ENCODE peak calls at places on chromosomes 11 and 22, in seven cellular contexts. F is effector memory CD4-positive, alpha-beta T cell; E is activated naive CD4-positive, alpha-beta T cell treated with Interleukin-2 at 50 U/mL for 16 hours; V is A549; G is activated T-helper 9 cell treated with anti-CD3 and anti-CD28 coated beads, Interleukin-2, amount 50 U/mL, for 16 hours; D is naive thymus-derived CD8-positive, alpha-beta T cell; B is activated T-cell treated with anti-CD3 and anti-CD28 coated beads for 48 hours. P is an unnamed sample.

GRCh38 chr11:133382217-133382746 is 150.0 kb downstream of the OPCML start:
- DNase-seq in F (no peak), E (no peak), V (no peak), G (no peak), D (no peak), B (no peak), P (no peak)

GRCh38 chr11:66557733-66558326 is 10.6 kb downstream of the CTSF start:
- DNase-seq in F (no peak), E (no peak), V (no peak), G (no peak), D (no peak), B (no peak), P (no peak)

GRCh38 chr11:35593143-35593542 is 25.1 kb upstream of the FJX1 start:
- DNase-seq in F (no peak), E (no peak), V (no peak), G (no peak), D (no peak), B (no peak), P (no peak)

GRCh38 chr11:96242971-96243647 is 99.9 kb downstream of the MAML2 start:
- DNase-seq in F (peak), E (peak), V (peak), G (peak), D (peak), B (peak), P (peak)

GRCh38 chr11:130407978-130408377 is 20.4 kb downstream of the ADAMTS8 start:
- DNase-seq in F (no peak), E (no peak), V (no peak), G (no peak), D (no peak), B (no peak), P (no peak)

GRCh38 chr22:44906248-44906936 is 103.4 kb downstream of the PHF21B start:
- DNase-seq in F (no peak), E (no peak), V (no peak), G (no peak), D (no peak), B (no peak), P (no peak)

GRCh38 chr11:31601635-31602282 is 92.2 kb downstream of the ELP4 start:
- DNase-seq in F (no peak), E (no peak), V (no peak), G (no peak), D (no peak), B (no peak), P (no peak)

GRCh38 chr11:79196950-79197349 is 243.9 kb downstream of the TENM4 start:
- DNase-seq in F (no peak), E (no peak), V (no peak), G (no peak), D (no peak), B (no peak), P (no peak)

GRCh38 chr11:35173011-35173511 is 34.1 kb downstream of the CD44 start:
- DNase-seq in F (no peak), E (no peak), V (no peak), G (no peak), D (no peak), B (no peak), P (no peak)

GRCh38 chr11:59030037-59030436 is 56.1 kb upstream of the GLYATL1B start:
- DNase-seq in F (no peak), E (no peak), V (no peak), G (no peak), D (no peak), B (no peak), P (no peak)

GRCh38 chr22:19723165-19723989 is at the start of gene GP1BB:
- DNase-seq in F (no peak), E (peak), V (no peak), G (no peak), D (peak), B (peak), P (peak)

GRCh38 chr11:96299155-96299883 is 43.7 kb downstream of the MAML2 start:
- DNase-seq in F (no peak), E (no peak), V (no peak), G (no peak), D (no peak), B (no peak), P (no peak)

GRCh38 chr11:76791861-76792260 is 8.7 kb downstream of the TSKU start:
- DNase-seq in F (no peak), E (no peak), V (no peak), G (no peak), D (no peak), B (no peak), P (no peak)

GRCh38 chr22:42719133-42719532 is 1.5 kb downstream of the A4GALT start:
- DNase-seq in F (no peak), E (no peak), V (no peak), G (no peak), D (no peak), B (no peak), P (no peak)

GRCh38 chr11:79044211-79044610 is 396.6 kb downstream of the TENM4 start:
- DNase-seq in F (no peak), E (no peak), V (no peak), G (no peak), D (no peak), B (no peak), P (no peak)

GRCh38 chr11:35747638-35748037 is 85.1 kb downstream of the TRIM44 start:
- DNase-seq in F (no peak), E (no peak), V (no peak), G (no peak), D (no peak), B (no peak), P (no peak)

GRCh38 chr22:27120036-27120435 is 462.6 kb downstream of the MIAT start:
- DNase-seq in F (no peak), E (no peak), V (no peak), G (no peak), D (no peak), B (no peak), P (no peak)

GRCh38 chr11:11864332-11864731 is 22.6 kb downstream of the USP47 start:
- DNase-seq in F (no peak), E (no peak), V (no peak), G (no peak), D (no peak), B (no peak), P (no peak)

GRCh38 chr11:126282742-126283591 is at the start of gene TIRAP:
- DNase-seq in F (peak), E (peak), V (peak), G (peak), D (peak), B (peak), P (peak)

GRCh38 chr11:69013009-69013951 is at the start of gene MRGPRF:
- DNase-seq in F (no peak), E (no peak), V (peak), G (no peak), D (no peak), B (no peak), P (no peak)

GRCh38 chr11:72721689-72722049 is 30.5 kb downstream of the ARAP1 start:
- DNase-seq in F (peak), E (peak), V (no peak), G (no peak), D (no peak), B (no peak), P (peak)

GRCh38 chr11:61293869-61294716 is 1.0 kb downstream of the VWCE start:
- DNase-seq in F (no peak), E (peak), V (peak), G (peak), D (peak), B (peak), P (no peak)

GRCh38 chr11:63840356-63841060 is 1.6 kb downstream of the MARK2 start:
- DNase-seq in F (no peak), E (no peak), V (no peak), G (no peak), D (peak), B (no peak), P (no peak)

GRCh38 chr22:32836286-32836859 is 34.9 kb downstream of the TIMP3 start:
- DNase-seq in F (no peak), E (no peak), V (peak), G (no peak), D (no peak), B (no peak), P (no peak)

GRCh38 chr22:33772793-33773192 is 147.5 kb downstream of the LARGE1 start:
- DNase-seq in F (no peak), E (no peak), V (no peak), G (no peak), D (no peak), B (no peak), P (no peak)

GRCh38 chr11:117097567-117098268 is 510 bp downstream of the SIK3 start:
- DNase-seq in F (peak), E (peak), V (peak), G (peak), D (peak), B (peak), P (peak)

GRCh38 chr11:14908214-14908880 is 16.3 kb upstream of the CYP2R1 start:
- DNase-seq in F (no peak), E (peak), V (peak), G (no peak), D (peak), B (no peak), P (peak)

GRCh38 chr11:1392111-1392510 is 2.4 kb downstream of the BRSK2 start:
- DNase-seq in F (no peak), E (no peak), V (no peak), G (no peak), D (no peak), B (no peak), P (no peak)

GRCh38 chr11:86256608-86257007 is 12.1 kb downstream of the EED start:
- DNase-seq in F (no peak), E (no peak), V (no peak), G (no peak), D (no peak), B (no peak), P (no peak)

GRCh38 chr22:25558341-25558740 is 6.1 kb upstream of the GRK3 start:
- DNase-seq in F (no peak), E (no peak), V (no peak), G (no peak), D (no peak), B (no peak), P (no peak)

GRCh38 chr11:29093416-29093815 is 923.4 kb downstream of the KCNA4 start:
- DNase-seq in F (no peak), E (no peak), V (peak), G (no peak), D (no peak), B (no peak), P (no peak)

P was measured in activated gamma-delta T cell treated with Interleukin-2 at 50 U/mL for 16 hours.